ENCODE peak calls at places on chromosomes 16 and 17, in four cellular contexts. One of them, this sample, is unnamed. For H3K9me3, the result is how much of the 10 kb centered on the place peaks cover.

GRCh38 chr17:77145635-77146632 is 5.2 kb downstream of the SEC14L1 start:
- DNase-seq in lung: peak
- DNase-seq in aorta: peak
- DNase-seq in HCT116: no peak
- DNase-seq in this sample: no peak

GRCh38 chr16:88764913-88765349 is 20.1 kb downstream of the PIEZO1 start:
- DNase-seq in lung: peak
- DNase-seq in aorta: no peak
- DNase-seq in HCT116: no peak
- DNase-seq in this sample: no peak

GRCh38 chr16:19400709-19401108 is 17.0 kb upstream of the TMC5 start:
- DNase-seq in lung: no peak
- DNase-seq in aorta: no peak
- DNase-seq in HCT116: no peak
- DNase-seq in this sample: no peak

GRCh38 chr17:43721537-43722268 is 36.9 kb downstream of the SOST start:
- DNase-seq in lung: no peak
- DNase-seq in aorta: no peak
- DNase-seq in HCT116: no peak
- DNase-seq in this sample: no peak

GRCh38 chr17:29585080-29585751 is 4.2 kb downstream of the GIT1 start:
- DNase-seq in lung: no peak
- DNase-seq in aorta: no peak
- DNase-seq in HCT116: no peak
- DNase-seq in this sample: no peak

GRCh38 chr17:80279895-80280294 is 19.2 kb downstream of the RNF213 start:
- DNase-seq in lung: no peak
- DNase-seq in aorta: peak
- DNase-seq in HCT116: no peak
- DNase-seq in this sample: no peak

GRCh38 chr17:6413073-6413472 is 21.8 kb downstream of the AIPL1 start:
- DNase-seq in lung: no peak
- DNase-seq in aorta: no peak
- DNase-seq in HCT116: peak
- DNase-seq in this sample: no peak

GRCh38 chr17:43601280-43602050 is 55.3 kb upstream of the ETV4 start:
- DNase-seq in lung: no peak
- DNase-seq in aorta: peak
- DNase-seq in HCT116: no peak
- DNase-seq in this sample: no peak

GRCh38 chr17:61795546-61795945 is 67.8 kb downstream of the BRIP1 start:
- DNase-seq in lung: no peak
- DNase-seq in aorta: no peak
- DNase-seq in HCT116: no peak
- DNase-seq in this sample: no peak

GRCh38 chr17:32569171-32570080 is 82.6 kb downstream of the CDK5R1 start:
- DNase-seq in lung: no peak
- DNase-seq in aorta: no peak
- DNase-seq in HCT116: no peak
- DNase-seq in this sample: no peak

GRCh38 chr17:40325156-40326013 is 16.4 kb downstream of the RARA start:
- DNase-seq in lung: no peak
- DNase-seq in aorta: peak
- DNase-seq in HCT116: no peak
- DNase-seq in this sample: no peak

GRCh38 chr17:34254651-34255380 is at the start of gene CCL2:
- DNase-seq in lung: peak
- DNase-seq in aorta: peak
- DNase-seq in HCT116: no peak
- DNase-seq in this sample: peak

GRCh38 chr16:87806246-87806607 is 40.4 kb upstream of the KLHDC4 start:
- DNase-seq in lung: no peak
- DNase-seq in aorta: no peak
- DNase-seq in HCT116: peak
- DNase-seq in this sample: no peak

GRCh38 chr16:35908942-35909341 is 2449.5 kb downstream of the TP53TG3F start:
- DNase-seq in lung: no peak
- DNase-seq in aorta: no peak
- DNase-seq in HCT116: peak
- DNase-seq in this sample: no peak

GRCh38 chr16:35908152-35908551 is 2448.7 kb downstream of the TP53TG3F start:
- DNase-seq in lung: no peak
- DNase-seq in aorta: no peak
- DNase-seq in HCT116: no peak
- DNase-seq in this sample: no peak

GRCh38 chr16:35909351-35909954 is 2450.0 kb downstream of the TP53TG3F start:
- DNase-seq in lung: no peak
- DNase-seq in aorta: no peak
- DNase-seq in HCT116: no peak
- DNase-seq in this sample: no peak

GRCh38 chr16:35910409-35910808 is 2451.0 kb downstream of the TP53TG3F start:
- DNase-seq in lung: no peak
- DNase-seq in aorta: no peak
- DNase-seq in HCT116: no peak
- DNase-seq in this sample: no peak

GRCh38 chr16:35911899-35912298 is 2452.5 kb downstream of the TP53TG3F start:
- DNase-seq in lung: no peak
- DNase-seq in aorta: no peak
- DNase-seq in HCT116: no peak
- DNase-seq in this sample: no peak
- H3K9me3 ChIP-seq in lung: under half
- H3K9me3 ChIP-seq in aorta: under half
- H3K9me3 ChIP-seq in HCT116: under half
- H3K9me3 ChIP-seq in this sample: under half

GRCh38 chr17:19750835-19751234 is 2.7 kb upstream of the ALDH3A1 start:
- DNase-seq in lung: no peak
- DNase-seq in aorta: peak
- DNase-seq in HCT116: no peak
- DNase-seq in this sample: no peak
- H3K27ac ChIP-seq in lung: peak
- H3K27ac ChIP-seq in aorta: no peak
- H3K27ac ChIP-seq in HCT116: no peak
- H3K27ac ChIP-seq in this sample: no peak

DNA sequence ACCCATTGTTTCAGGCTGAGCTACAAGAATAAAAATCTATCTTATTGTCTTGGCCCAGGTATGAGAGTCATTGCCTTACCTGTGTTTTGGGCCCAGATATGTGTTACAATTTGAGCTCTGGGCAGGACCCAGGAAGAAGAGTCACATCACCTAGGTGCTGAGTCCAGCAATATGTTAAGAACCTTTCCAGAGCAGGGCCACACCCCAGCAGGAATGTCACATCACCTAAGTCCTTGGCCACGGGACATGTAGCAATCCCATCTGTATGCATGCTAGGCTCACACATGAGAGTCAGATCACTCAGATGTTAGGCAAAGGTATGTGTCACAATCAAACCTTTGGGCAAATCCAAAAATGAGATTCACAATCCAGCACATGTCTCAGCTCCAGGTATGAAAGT is 2103.5 kb downstream of the TP53TG3F start:
- DNase-seq in lung: no peak
- DNase-seq in aorta: no peak
- DNase-seq in HCT116: no peak
- DNase-seq in this sample: no peak
- H3K9me3 ChIP-seq in lung: under half
- H3K9me3 ChIP-seq in aorta: under half
- H3K9me3 ChIP-seq in HCT116: under half
- H3K9me3 ChIP-seq in this sample: under half

GRCh38 chr16:4463522-4464163 is 10.8 kb downstream of the NMRAL1 start:
- DNase-seq in lung: no peak
- DNase-seq in aorta: no peak
- DNase-seq in HCT116: no peak
- DNase-seq in this sample: no peak

GRCh38 chr16:4468972-4469371 is 5.5 kb downstream of the NMRAL1 start:
- DNase-seq in lung: no peak
- DNase-seq in aorta: no peak
- DNase-seq in HCT116: no peak
- DNase-seq in this sample: no peak

GRCh38 chr16:4467916-4468315 is 6.5 kb downstream of the NMRAL1 start:
- DNase-seq in lung: no peak
- DNase-seq in aorta: no peak
- DNase-seq in HCT116: no peak
- DNase-seq in this sample: no peak

GRCh38 chr16:4461250-4462085 is 13.0 kb downstream of the NMRAL1 start:
- DNase-seq in lung: no peak
- DNase-seq in aorta: no peak
- DNase-seq in HCT116: no peak
- DNase-seq in this sample: no peak

GRCh38 chr16:4465977-4466779 is 8.2 kb downstream of the NMRAL1 start:
- DNase-seq in lung: no peak
- DNase-seq in aorta: peak
- DNase-seq in HCT116: no peak
- DNase-seq in this sample: no peak
- H3K27ac ChIP-seq in lung: peak
- H3K27ac ChIP-seq in aorta: no peak
- H3K27ac ChIP-seq in HCT116: no peak
- H3K27ac ChIP-seq in this sample: no peak

GRCh38 chr17:54348234-54348633 is 525.5 kb downstream of the KIF2B start:
- DNase-seq in lung: no peak
- DNase-seq in aorta: no peak
- DNase-seq in HCT116: no peak
- DNase-seq in this sample: no peak

GRCh38 chr17:54347495-54347894 is 524.8 kb downstream of the KIF2B start:
- DNase-seq in lung: no peak
- DNase-seq in aorta: no peak
- DNase-seq in HCT116: no peak
- DNase-seq in this sample: no peak
- H3K9me3 ChIP-seq in lung: under half
- H3K9me3 ChIP-seq in aorta: under half
- H3K9me3 ChIP-seq in HCT116: under half
- H3K9me3 ChIP-seq in this sample: under half

This sample was measured in iPS DF 6.9.